ENCODE peak calls at places on chromosomes 4 and X, in eight cellular contexts. K, E, Z, B, N, H, M and V are unnamed samples.

GRCh38 chrX:2502668-2503519 is 2.1 kb upstream of the DHRSX start:
- DNase-seq in N (no peak), B (peak), M (no peak), H (no peak), K (no peak), Z (peak), E (no peak), V (no peak)

GRCh38 chr4:115851918-115852766 is 738.7 kb upstream of the NDST4 start:
- DNase-seq in E (peak), N (no peak), B (peak), M (no peak), K (no peak), Z (peak), H (peak), V (peak)

GRCh38 chr4:73309211-73309610 is 50.6 kb upstream of the ANKRD17 start:
- DNase-seq in B (no peak), H (no peak), Z (peak), N (no peak), E (no peak), M (no peak), K (no peak), V (no peak)

GRCh38 chrX:9164086-9164485 is 130.2 kb upstream of the FAM9B start:
- DNase-seq in E (no peak), M (no peak), Z (peak), N (no peak), K (no peak), B (no peak), H (no peak), V (no peak)

GRCh38 chr4:165580379-165580905 is 201.6 kb downstream of the CPE start:
- DNase-seq in B (peak), H (no peak), M (no peak), Z (peak), N (no peak), K (peak), E (no peak), V (no peak)

GRCh38 chrX:9671998-9672397 is 93.6 kb downstream of the GPR143 start:
- DNase-seq in K (no peak), E (no peak), Z (no peak), M (no peak), N (no peak), H (no peak), B (no peak), V (no peak)

GRCh38 chrX:154444001-154444754 is at the start of gene FAM50A:
- DNase-seq in E (peak), H (peak), M (peak), K (no peak), N (peak), B (peak), Z (peak), V (peak)

GRCh38 chr4:84938316-84938715 is 28.2 kb downstream of the WDFY3 start:
- DNase-seq in Z (peak), N (no peak), H (no peak), M (no peak), E (no peak), B (peak), K (peak), V (no peak)

GRCh38 chr4:183182873-183183725 is 84.0 kb downstream of the WWC2 start:
- DNase-seq in M (no peak), H (peak), N (no peak), E (no peak), B (peak), K (peak), Z (peak), V (peak)

GRCh38 chrX:70264784-70265183 is 3.4 kb upstream of the ARR3 start:
- DNase-seq in B (no peak), K (no peak), M (no peak), Z (no peak), N (no peak), E (no peak), H (no peak), V (no peak)

GRCh38 chrX:1412551-1413161 is 20.7 kb upstream of the SLC25A6 start:
- DNase-seq in N (no peak), K (no peak), B (no peak), Z (no peak), M (peak), E (no peak), H (no peak), V (no peak)

GRCh38 chrX:13932416-13932815 is 97.3 kb downstream of the GEMIN8 start:
- DNase-seq in H (peak), B (no peak), N (no peak), K (no peak), Z (no peak), E (no peak), M (no peak), V (no peak)

GRCh38 chr4:87896020-87896621 is 63.4 kb downstream of the MEPE start:
- DNase-seq in K (peak), E (no peak), M (no peak), Z (peak), H (no peak), N (no peak), B (peak), V (no peak)